ENCODE peak calls at places on chromosomes 7 and 10, in seven cellular contexts. O is neuronal stem cell, Z is mesendoderm, W is trophoblast cell, X is H1, C is IMR-90, L is mesenchymal stem cell. Y is an unnamed sample.
A peak's percentile ranks its signal among the peaks of the same experiment; 100 is the strongest.

GRCh38 chr10:113643183-113643582 is 20.7 kb downstream of the NRAP start:
- DNase-seq in O (no peak), Z (no peak), L (no peak), W (no peak), X (no peak), C (no peak), Y (no peak)

GRCh38 chr7:2880882-2881281 is 36.8 kb upstream of the GNA12 start:
- DNase-seq in L (no peak), C (no peak), Z (peak; percentile 73), O (no peak), X (no peak), W (no peak), Y (peak; percentile 95)

GRCh38 chr10:112963835-112964234 is 13.8 kb downstream of the TCF7L2 start:
- DNase-seq in X (no peak), O (no peak), L (peak; percentile 61), Z (peak; percentile 79), W (no peak), C (peak; percentile 40), Y (no peak)

GRCh38 chr7:3942778-3943177 is 641.7 kb downstream of the SDK1 start:
- DNase-seq in Z (peak; percentile 5), W (no peak), L (no peak), C (no peak), O (no peak), X (no peak), Y (no peak)

GRCh38 chr7:149686449-149686848 is 86.9 kb downstream of the ZNF467 start:
- DNase-seq in X (no peak), C (no peak), Z (no peak), W (no peak), L (no peak), O (no peak), Y (no peak)

GRCh38 chr7:55247466-55247865 is 117.7 kb upstream of the LANCL2 start:
- DNase-seq in W (no peak), O (no peak), X (no peak), Z (no peak), L (no peak), C (peak; percentile 65), Y (no peak)

GRCh38 chr7:104943502-104944343 is 70.3 kb upstream of the KMT2E start:
- DNase-seq in Z (peak; percentile 68), W (no peak), O (no peak), C (no peak), X (no peak), L (no peak), Y (no peak)

GRCh38 chr10:79492839-79493238 is 19.5 kb upstream of the EIF5AL1 start:
- DNase-seq in X (no peak), W (no peak), O (no peak), L (no peak), C (no peak), Z (no peak), Y (no peak)

GRCh38 chr7:49776994-49777393 is 3.6 kb downstream of the VWC2 start:
- DNase-seq in W (no peak), L (no peak), Z (peak; percentile 88), X (no peak), O (no peak), C (no peak), Y (peak; percentile 74)

GRCh38 chr7:87941138-87941537 is 7.1 kb downstream of the ADAM22 start:
- DNase-seq in Z (no peak), X (no peak), C (no peak), W (no peak), O (no peak), L (no peak), Y (no peak)

GRCh38 chr7:322111-322671 is 32.2 kb downstream of the FOXL3 start:
- DNase-seq in W (peak; percentile 38), X (peak; percentile 27), L (peak; percentile 28), C (peak; percentile 3), Z (peak; percentile 52), O (peak; percentile 74), Y (peak; percentile 85)

GRCh38 chr7:66474441-66474840 is 154.2 kb upstream of the KCTD7 start:
- DNase-seq in L (no peak), O (no peak), Z (no peak), W (no peak), C (no peak), X (no peak), Y (no peak)

GRCh38 chr7:109126404-109127050 is 556.9 kb downstream of the DNAJB9 start:
- DNase-seq in O (peak; percentile 8), Z (peak; percentile 47), C (no peak), W (peak; percentile 65), X (peak; percentile 19), L (no peak), Y (peak; percentile 35)

GRCh38 chr7:3107889-3108570 is 64.4 kb upstream of the CARD11 start:
- DNase-seq in C (no peak), O (no peak), X (no peak), W (no peak), L (no peak), Z (no peak), Y (no peak)

GRCh38 chr10:16436367-16436757 is 448 bp upstream of the PTER start:
- DNase-seq in X (no peak), W (no peak), L (no peak), O (no peak), C (no peak), Z (no peak), Y (no peak)

GRCh38 chr10:32149257-32149955 is 93.2 kb upstream of the KIF5B start:
- DNase-seq in L (peak; percentile 75), O (no peak), X (no peak), W (peak; percentile 83), C (peak; percentile 87), Z (peak; percentile 56), Y (no peak)

GRCh38 chr7:101099969-101100781 is 14.9 kb downstream of the TRIM56 start:
- DNase-seq in O (peak; percentile 68), L (peak; percentile 99), Z (peak; percentile 99), X (peak; percentile 92), W (peak; percentile 96), C (peak; percentile 99), Y (peak; percentile 94)

GRCh38 chr7:123494193-123494796 is 40.1 kb downstream of the IQUB start:
- DNase-seq in W (peak; percentile 22), Z (peak; percentile 5), C (peak; percentile 27), X (no peak), O (no peak), L (peak; percentile 35), Y (no peak)

GRCh38 chr7:75920431-75921161 is 5.6 kb downstream of the POR start:
- DNase-seq in Z (no peak), O (no peak), X (no peak), L (no peak), W (peak; percentile 48), C (no peak), Y (no peak)

DNA sequence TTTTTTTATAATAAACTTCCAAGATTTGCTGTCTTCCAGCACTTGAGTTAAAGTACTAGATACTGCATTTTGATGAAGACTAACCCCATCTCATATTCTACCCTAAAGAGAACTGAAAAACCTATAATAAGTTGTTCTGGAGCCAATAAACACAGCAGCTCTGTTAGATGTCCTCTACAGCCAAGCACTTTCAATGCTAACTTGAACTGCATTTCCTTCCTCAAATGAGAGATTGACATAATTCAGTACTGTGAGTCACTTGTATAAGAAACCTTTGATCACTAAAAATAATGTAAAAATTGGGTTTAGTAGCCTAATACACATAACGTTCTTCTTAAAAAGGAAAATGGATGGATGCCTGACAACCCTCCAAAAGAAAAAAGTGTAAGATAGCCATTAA is 81.3 kb downstream of the ITGB8 start:
- DNase-seq in Z (no peak), W (no peak), O (no peak), C (no peak), X (no peak), L (no peak), Y (no peak)
- H4K8ac ChIP-seq in Z (no peak overlapping the region), W (no peak overlapping the region), O (no peak overlapping the region), C (no peak overlapping the region), X (no peak overlapping the region), L (no peak overlapping the region), Y (no peak overlapping the region)

DNA sequence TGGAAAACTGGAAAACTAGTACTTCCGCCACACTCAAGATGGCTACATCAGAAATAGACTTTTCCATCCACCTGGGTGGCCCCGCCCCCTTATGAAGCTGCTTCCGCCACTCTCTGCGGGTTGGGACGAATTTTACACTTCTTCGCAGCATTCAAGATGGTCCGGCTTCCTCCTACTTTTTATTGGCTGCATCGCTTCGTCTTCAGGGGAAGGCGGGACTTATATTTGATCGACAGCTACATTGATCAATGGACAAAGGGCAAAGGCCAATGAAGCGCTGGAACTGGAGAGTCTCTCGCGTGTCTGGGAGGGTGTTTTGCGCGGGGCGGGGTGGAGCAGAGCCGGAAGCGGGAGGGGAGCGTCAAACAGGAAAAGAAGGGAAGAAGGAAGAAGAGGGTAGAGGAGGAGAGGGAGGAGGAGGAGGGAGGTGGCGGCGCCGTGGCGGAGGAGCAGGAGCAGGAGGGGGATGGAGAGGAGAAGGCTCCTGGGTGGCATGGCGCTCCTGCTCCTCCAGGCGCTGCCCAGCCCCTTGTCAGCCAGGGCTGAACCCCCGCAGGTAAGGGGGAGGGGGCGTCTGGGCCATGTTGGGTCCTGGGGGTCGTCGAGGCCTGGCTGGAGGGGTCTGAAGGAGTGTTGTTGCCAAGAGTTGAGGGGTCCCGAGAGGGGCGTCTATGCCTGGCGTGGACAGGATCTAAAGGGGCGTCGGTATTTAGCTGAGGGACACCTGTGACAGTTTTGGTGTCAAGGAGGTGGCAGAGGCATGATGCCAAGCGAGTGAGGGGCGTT is at the start of gene WBP1L:
- DNase-seq in Z (peak; percentile 100), W (peak; percentile 98), O (peak; percentile 98), L (peak; percentile 100), X (peak; percentile 96), C (peak; percentile 99), Y (peak; percentile 98)
- H2BK5ac ChIP-seq in Z (no peak within 1 kb of the TSS), W (peak within 1 kb of the TSS; percentile 91), O (peak within 1 kb of the TSS; percentile 32), L (peak within 1 kb of the TSS; percentile 69), X (peak within 1 kb of the TSS; percentile 61), C (peak within 1 kb of the TSS; percentile 84), Y (no peak within 1 kb of the TSS)

GRCh38 chr7:6258440-6259182 is 13.8 kb downstream of the CYTH3 start:
- DNase-seq in C (peak; percentile 79), X (no peak), W (no peak), Z (peak; percentile 79), O (no peak), L (peak; percentile 74), Y (no peak)

GRCh38 chr7:6259257-6259656 is 13.2 kb downstream of the CYTH3 start:
- DNase-seq in Z (no peak), X (no peak), W (no peak), O (no peak), C (no peak), L (no peak), Y (no peak)

GRCh38 chr7:6256709-6257535 is 15.5 kb downstream of the CYTH3 start:
- DNase-seq in C (peak; percentile 67), O (no peak), X (no peak), Z (no peak), W (no peak), L (peak; percentile 68), Y (no peak)

GRCh38 chr7:6254891-6255290 is 17.5 kb downstream of the CYTH3 start:
- DNase-seq in O (no peak), C (peak; percentile 32), W (no peak), Z (no peak), X (no peak), L (no peak), Y (no peak)

GRCh38 chr7:6257602-6258001 is 14.8 kb downstream of the CYTH3 start:
- DNase-seq in Z (no peak), O (no peak), L (no peak), W (no peak), X (no peak), C (no peak), Y (no peak)
- H3K4me1 ChIP-seq in Z (peaks cover 10% of the 10 kb centered on the region), O (peaks cover 3% of the 10 kb centered on the region), L (peaks cover 3% of the 10 kb centered on the region), W (peaks cover 6% of the 10 kb centered on the region), X (no peaks in the 10 kb centered on the region), C (peaks cover 24% of the 10 kb centered on the region), Y (no peaks in the 10 kb centered on the region)

DNA sequence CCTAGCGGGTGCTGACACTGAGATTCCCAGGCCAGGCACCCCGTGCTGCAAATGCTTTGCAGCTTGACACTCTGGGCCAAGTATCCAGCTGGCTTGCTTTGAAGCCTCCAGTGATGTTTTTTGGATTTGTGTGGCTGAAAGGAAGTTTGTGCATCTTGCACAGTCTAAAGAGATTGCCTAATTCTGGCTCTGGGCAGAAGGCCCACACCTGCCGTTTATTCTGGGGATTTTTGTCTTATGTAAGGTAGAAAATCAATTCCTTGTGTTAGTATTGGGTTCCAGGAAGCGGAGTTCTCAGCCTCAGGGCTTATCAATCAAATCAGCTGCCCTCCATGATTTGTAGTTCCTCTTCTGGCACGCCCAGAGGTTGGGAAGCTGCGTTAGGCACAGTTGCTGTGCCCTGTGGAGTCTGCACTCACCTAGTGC is 8.4 kb upstream of the PURB start:
- DNase-seq in C (no peak), W (no peak), O (no peak), L (no peak), Z (no peak), X (no peak), Y (no peak)
- H4K8ac ChIP-seq in C (no peak overlapping the region), W (no peak overlapping the region), O (no peak overlapping the region), L (no peak overlapping the region), Z (no peak overlapping the region), X (peak overlapping the region; percentile 11), Y (no peak overlapping the region)

Y was measured in H9.